ENCODE peak calls at places on chromosomes 4 and X, in ten cellular contexts. E is A549, R is nephron progenitor cell, B is hepatocyte, G is cardiac muscle cell, Z is epithelial cell of esophagus, I is spleen, M is WTC11, W is lung, D is GM23338. X is an unnamed sample.

GRCh38 chr4:184826315-184827266 is 823 bp upstream of the ACSL1 start:
- DNase-seq in E (no peak), R (peak; percentile 46), B (no peak), G (peak; percentile 49), Z (no peak), I (peak; percentile 92), M (peak; percentile 28), W (no peak), D (peak; percentile 41), X (no peak)

GRCh38 chr4:37770016-37770415 is 56.5 kb upstream of the PGM2 start:
- DNase-seq in E (no peak), R (no peak), B (no peak), G (peak; percentile 85), Z (no peak), I (no peak), M (no peak), W (no peak), D (no peak), X (no peak)

GRCh38 chrX:44439242-44439641 is 95.8 kb upstream of the EFHC2 start:
- DNase-seq in E (peak; percentile 28), R (no peak), B (no peak), G (no peak), Z (no peak), I (no peak), M (no peak), W (no peak), D (no peak), X (no peak)

GRCh38 chr4:99483636-99484035 is 27.2 kb upstream of the C4orf17 start:
- DNase-seq in E (no peak), R (no peak), B (no peak), G (no peak), Z (peak; percentile 25), I (no peak), M (no peak), W (no peak), D (no peak), X (no peak)

GRCh38 chrX:39818071-39818470 is 279.7 kb downstream of the BCOR start:
- DNase-seq in E (no peak), R (no peak), B (peak; percentile 45), G (no peak), Z (no peak), I (peak; percentile 34), M (no peak), W (no peak), D (no peak), X (no peak)

GRCh38 chr4:53595204-53595603 is 3.9 kb upstream of the LNX1 start:
- DNase-seq in E (no peak), R (no peak), B (no peak), G (no peak), Z (peak; percentile 95), I (no peak), M (no peak), W (no peak), D (peak; percentile 15), X (no peak)

GRCh38 chr4:118322831-118323502 is 29.8 kb downstream of the PRSS12 start:
- DNase-seq in E (no peak), R (no peak), B (no peak), G (no peak), Z (no peak), I (no peak), M (no peak), W (no peak), D (no peak), X (no peak)

GRCh38 chrX:32530802-32531403 is 680.4 kb downstream of the DMD start:
- DNase-seq in E (peak; percentile 38), R (peak; percentile 18), B (peak; percentile 83), G (peak; percentile 56), Z (peak; percentile 55), I (no peak), M (no peak), W (no peak), D (peak; percentile 61), X (peak; percentile 36)

GRCh38 chr4:165844151-165844550 is 28.9 kb upstream of the TLL1 start:
- DNase-seq in E (no peak), R (no peak), B (no peak), G (no peak), Z (no peak), I (no peak), M (no peak), W (no peak), D (no peak), X (no peak)

GRCh38 chr4:128451270-128451905 is 163.8 kb upstream of the PGRMC2 start:
- DNase-seq in E (no peak), R (no peak), B (no peak), G (no peak), Z (peak; percentile 24), I (no peak), M (no peak), W (no peak), D (no peak), X (no peak)

GRCh38 chrX:126238220-126238619 is 72.1 kb upstream of the DCAF12L2 start:
- DNase-seq in E (no peak), R (no peak), B (no peak), G (no peak), Z (no peak), I (no peak), M (no peak), W (no peak), D (no peak), X (no peak)

GRCh38 chr4:25106363-25107151 is 53.7 kb downstream of the SEPSECS start:
- DNase-seq in E (no peak), R (no peak), B (no peak), G (no peak), Z (no peak), I (no peak), M (no peak), W (no peak), D (no peak), X (no peak)

GRCh38 chrX:145405012-145405411 is 157.7 kb downstream of the SPANXN1 start:
- DNase-seq in E (peak; percentile 24), R (peak; percentile 12), B (peak; percentile 50), G (peak; percentile 2), Z (peak; percentile 36), I (no peak), M (no peak), W (no peak), D (peak; percentile 36), X (peak; percentile 31)

GRCh38 chrX:119398587-119398973 is 556 bp upstream of the SLC25A43 start:
- DNase-seq in E (peak; percentile 28), R (no peak), B (peak; percentile 31), G (peak; percentile 22), Z (no peak), I (no peak), M (no peak), W (no peak), D (no peak), X (no peak)

GRCh38 chrX:16743604-16744325 is 24.4 kb downstream of the SYAP1 start:
- DNase-seq in E (peak; percentile 61), R (no peak), B (no peak), G (peak; percentile 68), Z (peak; percentile 78), I (no peak), M (no peak), W (no peak), D (no peak), X (no peak)

GRCh38 chrX:131703646-131704045 is 159.8 kb downstream of the OR13H1 start:
- DNase-seq in E (peak; percentile 24), R (no peak), B (peak; percentile 13), G (no peak), Z (no peak), I (no peak), M (no peak), W (no peak), D (no peak), X (no peak)

GRCh38 chrX:131709553-131709952 is 165.7 kb downstream of the OR13H1 start:
- DNase-seq in E (no peak), R (no peak), B (no peak), G (no peak), Z (no peak), I (no peak), M (no peak), W (no peak), D (no peak), X (no peak)

GRCh38 chrX:131704136-131704695 is 160.3 kb downstream of the OR13H1 start:
- DNase-seq in E (peak; percentile 92), R (no peak), B (no peak), G (no peak), Z (no peak), I (peak; percentile 89), M (peak; percentile 15), W (peak; percentile 89), D (peak; percentile 6), X (no peak)
- TF ChIP-seq CTCF in E (peak; percentile 68), R (no peak), B (no peak), G (no peak), Z (no peak), I (peak; percentile 91), M (no peak), W (peak; percentile 41), D (peak; percentile 2), X (no peak)

GRCh38 chr4:170854097-170854496 is 764.3 kb upstream of the AADAT start:
- DNase-seq in E (no peak), R (no peak), B (no peak), G (no peak), Z (no peak), I (no peak), M (no peak), W (no peak), D (no peak), X (no peak)

GRCh38 chr4:170849969-170850368 is 760.2 kb upstream of the AADAT start:
- DNase-seq in E (no peak), R (no peak), B (no peak), G (no peak), Z (peak; percentile 18), I (no peak), M (no peak), W (no peak), D (no peak), X (no peak)

GRCh38 chr4:170853422-170854021 is 763.8 kb upstream of the AADAT start:
- DNase-seq in E (peak; percentile 36), R (peak; percentile 72), B (peak; percentile 76), G (no peak), Z (peak; percentile 68), I (no peak), M (peak; percentile 68), W (peak; percentile 32), D (peak; percentile 80), X (peak; percentile 45)
- TF ChIP-seq CTCF in E (peak; percentile 35), R (peak; percentile 91), B (peak; percentile 73), G (peak; percentile 7), Z (peak; percentile 94), I (peak; percentile 21), M (peak; percentile 74), W (peak; percentile 21), D (peak; percentile 86), X (peak; percentile 93)

GRCh38 chrX:135373357-135373756 is 48.4 kb upstream of the SMIM10L2A start:
- DNase-seq in E (no peak), R (no peak), B (no peak), G (no peak), Z (no peak), I (no peak), M (no peak), W (no peak), D (no peak), X (no peak)
- TF ChIP-seq CTCF in E (no peak), R (no peak), B (no peak), G (no peak), Z (no peak), I (no peak), M (no peak), W (no peak), D (no peak), X (no peak)

DNA sequence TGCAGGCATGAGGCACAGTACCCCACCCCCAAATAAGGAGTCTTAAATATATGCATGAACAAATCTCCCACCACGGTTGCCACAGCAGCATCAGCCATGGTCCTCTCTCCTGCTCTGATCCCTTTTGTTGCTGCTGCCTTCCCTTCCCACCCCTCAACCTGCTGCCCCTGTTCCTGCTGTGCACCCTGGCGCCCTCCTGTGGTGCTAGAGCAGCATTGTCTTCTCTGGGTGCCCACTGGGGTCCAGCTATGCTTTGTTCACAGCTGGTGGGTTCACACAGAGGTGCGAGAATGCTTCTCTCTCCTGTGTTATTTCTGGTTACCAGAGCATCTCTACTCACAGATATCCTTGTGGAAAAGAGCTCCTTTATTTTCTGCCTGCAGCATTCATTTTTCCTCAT is 116.2 kb downstream of the GATB start:
- DNase-seq in E (peak; percentile 6), R (peak; percentile 59), B (no peak), G (peak; percentile 9), Z (peak; percentile 18), I (no peak), M (peak; percentile 69), W (no peak), D (peak; percentile 81), X (peak; percentile 27)
- TF ChIP-seq CTCF in E (peak; percentile 9), R (peak; percentile 57), B (peak; percentile 27), G (peak; percentile 46), Z (peak; percentile 49), I (no peak), M (peak; percentile 43), W (no peak), D (peak; percentile 96), X (peak; percentile 54)